ENCODE peak calls at places on chromosomes 6 and 20, in ten cellular contexts. B, K, G, J, E, R, F, W, V and A are unnamed samples.

GRCh38 chr6:155187994-155188706 is 75.7 kb upstream of the CLDN20 start:
- DNase-seq in F (no peak), J (peak), K (no peak), W (no peak), B (peak), G (no peak), V (no peak), E (no peak), R (no peak), A (no peak)

GRCh38 chr6:37783831-37784584 is 35.5 kb upstream of the ZFAND3 start:
- DNase-seq in K (no peak), E (no peak), G (no peak), B (peak), W (no peak), R (no peak), J (peak), F (peak), V (peak), A (peak)

GRCh38 chr6:73461537-73462350 is at the start of gene MTO1:
- DNase-seq in W (peak), K (peak), B (peak), R (peak), E (no peak), G (peak), F (peak), J (peak), V (peak), A (peak)

GRCh38 chr6:19433101-19433500 is 404.1 kb upstream of the ID4 start:
- DNase-seq in G (no peak), W (no peak), K (no peak), V (no peak), E (no peak), F (no peak), J (peak), B (no peak), R (no peak), A (no peak)

GRCh38 chr6:26273673-26274595 is 91.1 kb upstream of the BTN3A2 start:
- DNase-seq in W (no peak), V (no peak), R (no peak), K (no peak), B (peak), G (no peak), F (peak), J (peak), E (no peak), A (no peak)

GRCh38 chr6:44349904-44350649 is 7.6 kb downstream of the SPATS1 start:
- DNase-seq in V (no peak), F (no peak), K (no peak), B (no peak), J (no peak), W (no peak), R (no peak), G (no peak), E (no peak), A (no peak)

GRCh38 chr6:77926198-77926752 is 273.4 kb downstream of the MEI4 start:
- DNase-seq in B (peak), W (no peak), E (no peak), K (no peak), F (no peak), G (no peak), J (peak), V (no peak), R (no peak), A (no peak)

GRCh38 chr20:62020935-62021701 is 44.6 kb downstream of the TAF4 start:
- DNase-seq in E (no peak), W (no peak), G (peak), B (no peak), R (no peak), K (no peak), J (no peak), F (peak), V (no peak), A (no peak)

GRCh38 chr6:14516947-14517346 is 399.4 kb downstream of the CD83 start:
- DNase-seq in G (no peak), B (no peak), F (no peak), W (no peak), J (no peak), R (no peak), K (no peak), V (no peak), E (no peak), A (no peak)

GRCh38 chr6:84019171-84019570 is 14.4 kb upstream of the MRAP2 start:
- DNase-seq in B (no peak), F (no peak), G (no peak), J (no peak), K (no peak), E (no peak), W (no peak), R (no peak), V (no peak), A (no peak)

GRCh38 chr6:113315068-113315467 is 542.1 kb upstream of the MARCKS start:
- DNase-seq in F (peak), V (no peak), J (no peak), R (no peak), B (no peak), K (no peak), G (no peak), W (no peak), E (no peak), A (no peak)

GRCh38 chr6:44072959-44073611 is 54.2 kb downstream of the MRPL14 start:
- DNase-seq in B (peak), K (peak), W (no peak), V (peak), E (no peak), G (peak), R (peak), J (peak), F (peak), A (peak)

GRCh38 chr6:16486661-16487060 is 248.3 kb downstream of the GMPR start:
- DNase-seq in B (no peak), W (no peak), K (no peak), E (no peak), V (no peak), R (no peak), J (no peak), G (no peak), F (no peak), A (no peak)

GRCh38 chr6:87136963-87137362 is 18.4 kb upstream of the ZNF292 start:
- DNase-seq in R (no peak), E (no peak), G (no peak), V (no peak), F (no peak), J (no peak), W (no peak), K (no peak), B (no peak), A (no peak)

GRCh38 chr6:87139236-87139635 is 16.1 kb upstream of the ZNF292 start:
- DNase-seq in R (no peak), B (peak), G (no peak), E (no peak), W (no peak), F (peak), V (no peak), K (peak), J (peak), A (no peak)
- TF ChIP-seq CTCF in R (peak), B (peak), G (peak), E (no peak), W (peak), F (peak), V (peak), K (peak), J (peak), A (peak)

GRCh38 chr6:1815827-1816452 is 206.2 kb downstream of the FOXC1 start:
- DNase-seq in V (peak), G (no peak), F (no peak), E (no peak), R (no peak), K (no peak), W (no peak), J (no peak), B (no peak), A (no peak)
- TF ChIP-seq CTCF in V (peak), G (no peak), F (no peak), E (peak), R (no peak), K (no peak), W (no peak), J (no peak), B (no peak), A (no peak)

GRCh38 chr6:88722691-88723090 is 240.7 kb downstream of the RNGTT start:
- DNase-seq in E (no peak), R (no peak), W (no peak), J (no peak), K (no peak), F (no peak), B (no peak), G (no peak), V (no peak), A (no peak)

GRCh38 chr6:88730602-88731001 is 232.8 kb downstream of the RNGTT start:
- DNase-seq in F (peak), W (no peak), E (peak), G (no peak), R (no peak), V (peak), B (peak), J (peak), K (no peak), A (no peak)

GRCh38 chr6:88728756-88729155 is 234.7 kb downstream of the RNGTT start:
- DNase-seq in E (peak), K (no peak), G (no peak), W (no peak), V (peak), R (no peak), B (no peak), F (no peak), J (no peak), A (no peak)

GRCh38 chr6:88725111-88725711 is 238.2 kb downstream of the RNGTT start:
- DNase-seq in W (no peak), G (no peak), K (peak), R (no peak), E (peak), F (peak), J (no peak), B (no peak), V (peak), A (peak)
- TF ChIP-seq CTCF in W (no peak), G (no peak), K (peak), R (peak), E (peak), F (peak), J (peak), B (no peak), V (peak), A (peak)

GRCh38 chr6:165220030-165220429 is 89.4 kb downstream of the C6orf118 start:
- DNase-seq in J (no peak), B (no peak), V (no peak), F (no peak), E (no peak), R (no peak), K (no peak), G (no peak), W (no peak), A (no peak)

GRCh38 chr6:165219629-165220028 is 89.8 kb downstream of the C6orf118 start:
- DNase-seq in E (no peak), B (no peak), R (no peak), J (no peak), K (no peak), V (no peak), G (no peak), W (no peak), F (no peak), A (no peak)

GRCh38 chr6:165222315-165223025 is 86.9 kb downstream of the C6orf118 start:
- DNase-seq in V (no peak), K (no peak), E (no peak), F (no peak), B (no peak), W (no peak), J (no peak), G (no peak), R (no peak), A (no peak)

GRCh38 chr6:165223736-165224135 is 85.7 kb downstream of the C6orf118 start:
- DNase-seq in J (no peak), G (no peak), R (no peak), K (no peak), V (no peak), E (no peak), B (no peak), W (no peak), F (no peak), A (no peak)

GRCh38 chr6:165218816-165219215 is 90.6 kb downstream of the C6orf118 start:
- DNase-seq in V (no peak), K (no peak), J (peak), F (peak), E (no peak), W (no peak), B (no peak), R (no peak), G (no peak), A (no peak)
- TF ChIP-seq CTCF in V (no peak), K (no peak), J (no peak), F (no peak), E (no peak), W (no peak), B (no peak), R (no peak), G (no peak), A (no peak)

GRCh38 chr6:131910219-131910589 is 41.0 kb downstream of the CCN2 start:
- DNase-seq in E (no peak), J (no peak), B (no peak), G (no peak), V (no peak), R (no peak), K (no peak), F (no peak), W (no peak), A (no peak)
- TF ChIP-seq CTCF in E (no peak), J (no peak), B (no peak), G (no peak), V (peak), R (no peak), K (peak), F (no peak), W (no peak), A (peak)

GRCh38 chr6:21357262-21357661 is 236.3 kb upstream of the SOX4 start:
- DNase-seq in R (peak), K (no peak), B (no peak), F (no peak), J (no peak), G (no peak), V (no peak), E (no peak), W (no peak), A (no peak)

GRCh38 chr6:21354805-21355238 is 238.7 kb upstream of the SOX4 start:
- DNase-seq in F (no peak), R (no peak), W (no peak), V (no peak), G (no peak), B (no peak), J (peak), K (no peak), E (no peak), A (no peak)

GRCh38 chr6:21355638-21356037 is 237.9 kb upstream of the SOX4 start:
- DNase-seq in V (no peak), B (no peak), G (no peak), K (no peak), F (no peak), J (no peak), E (no peak), W (no peak), R (no peak), A (no peak)

GRCh38 chr6:21359926-21360325 is 233.6 kb upstream of the SOX4 start:
- DNase-seq in V (no peak), J (no peak), G (no peak), B (no peak), R (no peak), F (no peak), W (no peak), K (no peak), E (no peak), A (no peak)

GRCh38 chr6:21360353-21360752 is 233.2 kb upstream of the SOX4 start:
- DNase-seq in G (no peak), F (no peak), W (no peak), B (no peak), J (peak), V (peak), K (no peak), E (no peak), R (peak), A (no peak)
- TF ChIP-seq CTCF in G (no peak), F (no peak), W (no peak), B (no peak), J (no peak), V (peak), K (no peak), E (peak), R (no peak), A (no peak)